ENCODE peak calls at places on chromosome 19, in nine cellular contexts. M is NB4; K is NCI-H2081; G is central memory CD4-positive, alpha-beta T cell; H is BE2C; N is cardiac muscle cell; I is epithelial cell of esophagus; Q is left ventricle myocardium inferior; J is stimulated activated CD8-positive, alpha-beta memory T cell treated with anti-CD3 and anti-CD28 coated beads, Interleukin-4, amount 100 ng/mL, for 1 hour. C is an unnamed sample.

GRCh38 chr19:6204212-6204611 is 68.7 kb downstream of the ACSBG2 start:
- DNase-seq in M (no peak), K (no peak), G (no peak), H (no peak), N (peak), I (no peak), Q (no peak), J (no peak), C (no peak)

GRCh38 chr19:3465552-3465951 is 14.8 kb downstream of the SMIM24 start:
- DNase-seq in M (no peak), K (no peak), G (no peak), H (no peak), N (no peak), I (no peak), Q (no peak), J (no peak), C (no peak)

GRCh38 chr19:3555653-3556422 is 1.5 kb downstream of the MFSD12 start:
- DNase-seq in M (no peak), K (no peak), G (no peak), H (no peak), N (no peak), I (no peak), Q (no peak), J (no peak), C (no peak)

GRCh38 chr19:41957161-41957837 is 1.8 kb downstream of the RABAC1 start:
- DNase-seq in M (no peak), K (no peak), G (no peak), H (no peak), N (no peak), I (no peak), Q (no peak), J (no peak), C (no peak)

GRCh38 chr19:14118165-14119051 is 846 bp upstream of the PRKACA start:
- DNase-seq in M (peak), K (peak), G (peak), H (peak), N (peak), I (peak), Q (peak), J (no peak), C (peak)

GRCh38 chr19:11345122-11345752 is 831 bp downstream of the TMEM205 start:
- DNase-seq in M (no peak), K (no peak), G (no peak), H (no peak), N (no peak), I (no peak), Q (no peak), J (no peak), C (no peak)

GRCh38 chr19:2270572-2271515 is 11.1 kb downstream of the PEAK3 start:
- DNase-seq in M (peak), K (peak), G (peak), H (peak), N (peak), I (peak), Q (peak), J (peak), C (peak)

GRCh38 chr19:45362291-45362690 is 8.1 kb downstream of the ERCC2 start:
- DNase-seq in M (no peak), K (no peak), G (no peak), H (no peak), N (no peak), I (no peak), Q (no peak), J (no peak), C (no peak)

GRCh38 chr19:56678205-56678604 is 6.6 kb upstream of the ZNF835 start:
- DNase-seq in M (no peak), K (no peak), G (no peak), H (no peak), N (no peak), I (no peak), Q (no peak), J (no peak), C (no peak)

GRCh38 chr19:6543866-6544347 is 13.1 kb downstream of the TNFSF9 start:
- DNase-seq in M (no peak), K (no peak), G (no peak), H (no peak), N (no peak), I (no peak), Q (no peak), J (no peak), C (no peak)

GRCh38 chr19:55116232-55117062 is 990 bp downstream of the PPP1R12C start:
- DNase-seq in M (peak), K (peak), G (peak), H (peak), N (peak), I (peak), Q (peak), J (peak), C (peak)

GRCh38 chr19:17183858-17184271 is 31.3 kb upstream of the USE1 start:
- DNase-seq in M (peak), K (no peak), G (no peak), H (no peak), N (no peak), I (no peak), Q (no peak), J (no peak), C (no peak)

GRCh38 chr19:3276341-3276799 is 51.9 kb downstream of the CELF5 start:
- DNase-seq in M (no peak), K (peak), G (no peak), H (peak), N (no peak), I (peak), Q (no peak), J (no peak), C (peak)

GRCh38 chr19:18879579-18880373 is 16.2 kb downstream of the CERS1 start:
- DNase-seq in M (peak), K (peak), G (no peak), H (peak), N (no peak), I (peak), Q (no peak), J (no peak), C (no peak)

GRCh38 chr19:18349524-18350128 is 9.2 kb downstream of the PGPEP1 start:
- DNase-seq in M (peak), K (peak), G (no peak), H (peak), N (peak), I (peak), Q (no peak), J (no peak), C (peak)

GRCh38 chr19:28406237-28406596 is 806.7 kb downstream of the UQCRFS1 start:
- DNase-seq in M (no peak), K (no peak), G (no peak), H (no peak), N (peak), I (no peak), Q (no peak), J (no peak), C (peak)

GRCh38 chr19:38168632-38169031 is 55.4 kb downstream of the DPF1 start:
- DNase-seq in M (no peak), K (no peak), G (no peak), H (no peak), N (no peak), I (no peak), Q (no peak), J (no peak), C (no peak)

GRCh38 chr19:34261335-34262109 is 7.2 kb downstream of the GARRE1 start:
- DNase-seq in M (no peak), K (no peak), G (no peak), H (peak), N (no peak), I (no peak), Q (no peak), J (no peak), C (no peak)